ENCODE peak calls at places on chromosomes 12 and 14, in eight cellular contexts. I is CD8-positive, alpha-beta T cell; T is Peyer's patch; V is heart right ventricle; E is iPS DF 6.9; N is heart left ventricle; O is left ventricle myocardium inferior; D is transverse colon. L is an unnamed sample. For H3K4me1 and H3K36me3, the result is how much of the 10 kb centered on the place peaks cover.

GRCh38 chr14:104967414-104968152 is 10.6 kb downstream of the AHNAK2 start:
- DNase-seq in I (no peak), T (no peak), V (peak), E (no peak), N (peak), O (peak), D (no peak), L (peak)

GRCh38 chr12:52010692-52011601 is 4.2 kb downstream of the TAMALIN start:
- DNase-seq in I (no peak), T (no peak), V (no peak), E (no peak), N (peak), O (no peak), D (no peak), L (no peak)

GRCh38 chr14:62957562-62957961 is 87.7 kb downstream of the KCNH5 start:
- DNase-seq in I (no peak), T (no peak), V (no peak), E (no peak), N (no peak), O (no peak), D (no peak), L (no peak)

GRCh38 chr12:127767631-127768030 is 499.3 kb upstream of the TMEM132C start:
- DNase-seq in I (no peak), T (no peak), V (no peak), E (no peak), N (no peak), O (no peak), D (no peak), L (no peak)

GRCh38 chr12:52349196-52349595 is 18.1 kb downstream of the KRT85 start:
- DNase-seq in I (no peak), T (no peak), V (no peak), E (no peak), N (no peak), O (no peak), D (no peak), L (no peak)

GRCh38 chr12:72141381-72141780 is 130.8 kb upstream of the TRHDE start:
- DNase-seq in I (no peak), T (no peak), V (no peak), E (no peak), N (no peak), O (no peak), D (no peak), L (no peak)

GRCh38 chr12:95637471-95638155 is 86.3 kb upstream of the USP44 start:
- DNase-seq in I (no peak), T (no peak), V (no peak), E (no peak), N (no peak), O (no peak), D (no peak), L (no peak)

GRCh38 chr12:74963867-74964331 is 245.7 kb downstream of the KCNC2 start:
- DNase-seq in I (no peak), T (no peak), V (no peak), E (no peak), N (no peak), O (no peak), D (no peak), L (no peak)

GRCh38 chr12:53825246-53826081 is 73.7 kb upstream of the CISTR start:
- DNase-seq in I (no peak), T (no peak), V (no peak), E (no peak), N (no peak), O (no peak), D (no peak), L (no peak)

GRCh38 chr14:103348154-103348553 is 14.1 kb downstream of the EIF5 start:
- DNase-seq in I (no peak), T (no peak), V (no peak), E (no peak), N (no peak), O (no peak), D (no peak), L (no peak)

GRCh38 chr14:74658535-74659130 is 46.6 kb upstream of the LTBP2 start:
- DNase-seq in I (no peak), T (no peak), V (no peak), E (no peak), N (no peak), O (no peak), D (no peak), L (no peak)

GRCh38 chr14:68394113-68394718 is 398.7 kb downstream of the ZFP36L1 start:
- DNase-seq in I (no peak), T (no peak), V (no peak), E (no peak), N (no peak), O (no peak), D (no peak), L (peak)

GRCh38 chr12:21637985-21638891 is 19.4 kb downstream of the LDHB start:
- DNase-seq in I (no peak), T (no peak), V (no peak), E (no peak), N (no peak), O (no peak), D (no peak), L (no peak)

GRCh38 chr14:62706217-62706616 is 339.0 kb downstream of the KCNH5 start:
- DNase-seq in I (no peak), T (no peak), V (no peak), E (no peak), N (no peak), O (no peak), D (no peak), L (no peak)

GRCh38 chr14:96051231-96051630 is 12.1 kb downstream of the C14orf132 start:
- DNase-seq in I (no peak), T (no peak), V (no peak), E (no peak), N (no peak), O (no peak), D (no peak), L (no peak)

GRCh38 chr12:122975790-122976647 is 975 bp downstream of the OGFOD2 start:
- DNase-seq in I (no peak), T (no peak), V (no peak), E (no peak), N (no peak), O (no peak), D (no peak), L (no peak)

GRCh38 chr14:101153691-101154090 is 250.2 kb upstream of the RTL1 start:
- DNase-seq in I (no peak), T (no peak), V (no peak), E (no peak), N (no peak), O (no peak), D (no peak), L (no peak)

GRCh38 chr12:26642361-26642760 is 190.6 kb downstream of the ITPR2 start:
- DNase-seq in I (no peak), T (no peak), V (no peak), E (no peak), N (no peak), O (no peak), D (no peak), L (no peak)

DNA sequence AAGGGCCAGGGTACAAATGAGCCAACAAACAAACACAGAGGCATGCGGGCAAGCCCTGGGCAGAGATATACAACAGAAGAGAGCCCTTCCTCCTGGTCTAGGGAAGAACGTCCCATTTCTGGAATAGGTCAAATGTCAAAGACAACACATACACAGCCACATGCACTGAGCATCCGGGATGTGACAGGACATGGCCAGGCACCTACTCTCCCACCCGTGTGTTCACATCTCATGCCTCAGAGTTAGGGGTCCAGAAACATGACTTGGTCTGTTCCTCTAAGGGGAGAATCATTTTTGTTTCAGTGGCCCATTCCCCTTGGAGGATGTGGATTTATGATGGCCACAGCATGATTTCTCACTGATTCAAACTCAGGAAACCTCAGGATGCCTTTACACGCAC is 801 bp upstream of the ASB2 start:
- DNase-seq in I (no peak), T (no peak), V (no peak), E (no peak), N (no peak), O (no peak), D (no peak), L (no peak)
- H3K4me1 ChIP-seq in I (under half), T (under half), V (half or more), E (under half), N (under half), O (half or more), D (under half), L (under half)

GRCh38 chr14:91321131-91321530 is 76.6 kb upstream of the GPR68 start:
- DNase-seq in I (no peak), T (no peak), V (no peak), E (no peak), N (no peak), O (no peak), D (no peak), L (no peak)

GRCh38 chr14:91317381-91318313 is 73.1 kb upstream of the GPR68 start:
- DNase-seq in I (peak), T (peak), V (peak), E (no peak), N (peak), O (peak), D (peak), L (peak)

GRCh38 chr14:91318911-91319310 is 74.4 kb upstream of the GPR68 start:
- DNase-seq in I (no peak), T (no peak), V (no peak), E (no peak), N (no peak), O (no peak), D (no peak), L (no peak)

GRCh38 chr14:91322623-91323022 is 78.1 kb upstream of the GPR68 start:
- DNase-seq in I (no peak), T (no peak), V (no peak), E (no peak), N (no peak), O (no peak), D (no peak), L (no peak)

DNA sequence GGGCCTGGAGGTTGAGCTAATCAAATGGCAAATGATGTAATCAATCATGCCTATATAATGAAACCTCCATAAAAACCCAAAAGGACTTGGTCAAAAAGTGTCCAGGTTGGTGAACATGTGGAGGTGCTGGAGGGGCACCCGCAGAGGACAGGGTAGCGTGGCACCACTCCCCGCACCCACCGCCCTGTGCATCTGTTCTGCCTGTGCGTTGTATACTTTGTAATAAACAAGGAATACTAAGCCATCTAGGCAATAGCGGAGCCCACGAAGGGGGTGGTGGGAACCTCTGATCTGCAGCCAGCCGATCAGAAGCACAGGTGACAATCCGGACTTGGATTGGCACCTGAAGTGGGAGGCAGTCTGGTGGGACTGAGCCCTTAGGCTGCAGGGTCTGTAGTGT is 75.8 kb upstream of the GPR68 start:
- DNase-seq in I (no peak), T (no peak), V (no peak), E (no peak), N (no peak), O (no peak), D (no peak), L (no peak)
- H3K27ac ChIP-seq in I (no peak), T (no peak), V (no peak), E (no peak), N (no peak), O (no peak), D (no peak), L (no peak)

GRCh38 chr14:50469982-50470381 is 62.4 kb downstream of the MAP4K5 start:
- DNase-seq in I (no peak), T (no peak), V (no peak), E (no peak), N (no peak), O (no peak), D (no peak), L (no peak)
- H3K36me3 ChIP-seq in I (under half), T (under half), V (half or more), E (under half), N (under half), O (half or more), D (half or more), L (under half)

DNA sequence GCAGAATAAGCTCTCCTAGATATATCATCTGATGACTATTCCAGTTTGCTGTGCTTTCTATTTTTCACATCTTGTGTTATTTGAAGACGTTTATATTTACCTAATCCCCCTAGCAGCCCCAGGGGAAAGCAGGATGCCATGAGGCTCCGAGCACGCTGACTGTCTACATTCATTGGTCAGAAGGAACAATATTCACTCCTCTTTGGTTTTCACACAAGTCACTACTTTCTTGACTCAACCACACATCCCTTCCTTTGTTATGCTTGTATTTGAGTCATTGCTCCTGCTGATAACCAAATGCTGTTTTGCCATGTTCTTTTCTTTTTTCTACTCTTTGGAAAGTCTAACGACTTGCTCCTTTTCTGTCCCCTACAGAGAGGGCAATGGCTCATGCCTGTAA is 86.5 kb upstream of the SLC38A2 start:
- DNase-seq in I (no peak), T (no peak), V (no peak), E (peak), N (no peak), O (no peak), D (no peak), L (no peak)
- H3K4me1 ChIP-seq in I (half or more), T (under half), V (half or more), E (under half), N (under half), O (half or more), D (under half), L (under half)

GRCh38 chr12:12899530-12900380 is 8.4 kb downstream of the GPRC5A start:
- DNase-seq in I (no peak), T (no peak), V (no peak), E (no peak), N (no peak), O (no peak), D (no peak), L (no peak)

GRCh38 chr12:12900786-12901157 is 9.4 kb downstream of the GPRC5A start:
- DNase-seq in I (no peak), T (no peak), V (no peak), E (no peak), N (no peak), O (no peak), D (no peak), L (no peak)

GRCh38 chr12:12902036-12902435 is 10.7 kb downstream of the GPRC5A start:
- DNase-seq in I (no peak), T (no peak), V (no peak), E (no peak), N (no peak), O (no peak), D (no peak), L (no peak)

GRCh38 chr12:12898911-12899511 is 7.6 kb downstream of the GPRC5A start:
- DNase-seq in I (no peak), T (no peak), V (no peak), E (no peak), N (no peak), O (no peak), D (no peak), L (no peak)

GRCh38 chr12:12901158-12901791 is 9.9 kb downstream of the GPRC5A start:
- DNase-seq in I (no peak), T (no peak), V (no peak), E (no peak), N (no peak), O (no peak), D (peak), L (peak)
- H3K27ac ChIP-seq in I (no peak), T (peak), V (peak), E (no peak), N (peak), O (peak), D (peak), L (peak)

GRCh38 chr12:3319723-3320492 is 171.1 kb upstream of the PRMT8 start:
- DNase-seq in I (no peak), T (no peak), V (no peak), E (no peak), N (no peak), O (no peak), D (no peak), L (no peak)

GRCh38 chr12:3320881-3321509 is 170.0 kb upstream of the PRMT8 start:
- DNase-seq in I (no peak), T (no peak), V (no peak), E (no peak), N (no peak), O (no peak), D (no peak), L (no peak)

GRCh38 chr12:3325736-3326135 is 165.3 kb upstream of the PRMT8 start:
- DNase-seq in I (no peak), T (no peak), V (no peak), E (no peak), N (no peak), O (no peak), D (no peak), L (no peak)

GRCh38 chr12:3323002-3323685 is 167.9 kb upstream of the PRMT8 start:
- DNase-seq in I (no peak), T (no peak), V (no peak), E (no peak), N (no peak), O (no peak), D (no peak), L (no peak)

DNA sequence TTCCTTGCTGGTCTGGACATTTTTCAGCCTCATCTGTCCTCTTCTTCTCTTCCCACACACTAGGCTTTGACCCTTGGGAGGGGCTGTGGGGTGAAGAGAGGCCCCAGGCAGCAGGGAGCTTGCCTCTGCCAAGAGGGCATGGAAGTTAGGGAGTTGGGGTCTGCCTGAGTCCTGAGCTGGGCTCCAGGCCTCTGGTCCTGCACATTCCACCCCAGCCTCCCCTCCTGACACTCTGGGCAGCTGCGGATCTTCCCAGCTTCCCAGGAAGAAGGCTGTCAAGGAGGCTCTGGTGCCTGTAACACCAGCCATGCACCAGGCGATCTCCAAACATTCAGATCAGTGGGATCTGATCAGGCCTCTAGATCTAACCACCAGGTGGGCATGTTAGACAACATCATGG is 169.1 kb upstream of the PRMT8 start:
- DNase-seq in I (no peak), T (no peak), V (no peak), E (no peak), N (no peak), O (no peak), D (no peak), L (no peak)
- H3K36me3 ChIP-seq in I (under half), T (under half), V (under half), E (under half), N (under half), O (under half), D (under half), L (under half)